ENCODE peak calls at places on chromosomes 2 and 18, in five cellular contexts. Z is left lung, E is cardiac muscle cell, Y is hepatocyte, V is ascending aorta. R is an unnamed sample.
A peak's percentile ranks its signal among the peaks of the same experiment; 100 is the strongest.

GRCh38 chr2:61419129-61419528 is 51.8 kb downstream of the USP34 start:
- DNase-seq in Z (no peak), E (no peak), Y (no peak), V (no peak), R (no peak)

GRCh38 chr2:103792039-103792438 is 1030.2 kb downstream of the TMEM182 start:
- DNase-seq in Z (no peak), E (no peak), Y (no peak), V (no peak), R (no peak)

GRCh38 chr2:237691908-237692600 is 64.7 kb downstream of the LRRFIP1 start:
- DNase-seq in Z (peak; percentile 98), E (peak; percentile 96), Y (peak; percentile 97), V (peak; percentile 96), R (peak; percentile 98)

GRCh38 chr2:143730155-143730949 is 601.1 kb downstream of the ARHGAP15 start:
- DNase-seq in Z (no peak), E (no peak), Y (no peak), V (no peak), R (no peak)

GRCh38 chr2:68556384-68556783 is 87.0 kb upstream of the PROKR1 start:
- DNase-seq in Z (no peak), E (no peak), Y (no peak), V (no peak), R (no peak)

GRCh38 chr2:70718736-70719135 is 49.3 kb downstream of the ADD2 start:
- DNase-seq in Z (no peak), E (no peak), Y (no peak), V (no peak), R (no peak)

GRCh38 chr2:112996635-112997034 is 8.6 kb upstream of the IL36A start:
- DNase-seq in Z (no peak), E (no peak), Y (no peak), V (no peak), R (no peak)

GRCh38 chr2:84865181-84865783 is 15.6 kb downstream of the TRABD2A start:
- DNase-seq in Z (no peak), E (no peak), Y (no peak), V (no peak), R (no peak)

DNA sequence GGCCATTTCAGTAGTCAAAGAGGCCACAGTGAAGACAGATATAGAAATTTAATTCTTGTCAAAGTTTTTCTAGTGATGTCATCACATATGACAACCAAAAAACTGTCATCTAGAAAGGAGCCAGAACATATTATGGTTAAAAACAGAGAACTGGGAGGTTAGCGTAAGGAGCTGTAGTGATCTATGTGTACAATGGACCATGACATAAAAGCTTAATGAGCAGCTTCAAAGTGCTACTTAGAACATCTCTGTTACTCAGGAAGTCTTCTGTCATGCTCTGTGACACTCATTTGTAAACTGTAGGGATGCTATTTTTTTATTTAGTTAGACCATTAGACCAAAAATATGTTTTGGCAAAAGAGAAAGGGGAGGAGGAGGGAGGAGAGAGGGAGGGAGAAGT is 57.3 kb downstream of the CMPK2 start:
- DNase-seq in Z (no peak), E (no peak), Y (no peak), V (no peak), R (no peak)
- TF ChIP-seq CTCF in Z (no peak), E (no peak), Y (no peak), V (no peak), R (no peak)

GRCh38 chr2:132416080-132416911 is at the start of gene GPR39:
- DNase-seq in Z (peak; percentile 89), E (peak; percentile 85), Y (peak; percentile 95), V (peak; percentile 77), R (peak; percentile 97)
- TF ChIP-seq CTCF in Z (no peak), E (no peak), Y (no peak), V (no peak), R (no peak)

GRCh38 chr2:35973132-35973736 is 382.3 kb upstream of the CRIM1 start:
- DNase-seq in Z (no peak), E (peak; percentile 46), Y (peak; percentile 49), V (no peak), R (peak; percentile 43)
- TF ChIP-seq CTCF in Z (peak; percentile 30), E (peak; percentile 33), Y (peak; percentile 56), V (peak; percentile 24), R (no peak)

GRCh38 chr2:172674034-172674967 is 61.3 kb upstream of the RAPGEF4 start:
- DNase-seq in Z (peak; percentile 44), E (peak; percentile 52), Y (peak; percentile 64), V (no peak), R (no peak)
- TF ChIP-seq CTCF in Z (peak; percentile 59), E (peak; percentile 84), Y (peak; percentile 67), V (peak; percentile 58), R (no peak)

DNA sequence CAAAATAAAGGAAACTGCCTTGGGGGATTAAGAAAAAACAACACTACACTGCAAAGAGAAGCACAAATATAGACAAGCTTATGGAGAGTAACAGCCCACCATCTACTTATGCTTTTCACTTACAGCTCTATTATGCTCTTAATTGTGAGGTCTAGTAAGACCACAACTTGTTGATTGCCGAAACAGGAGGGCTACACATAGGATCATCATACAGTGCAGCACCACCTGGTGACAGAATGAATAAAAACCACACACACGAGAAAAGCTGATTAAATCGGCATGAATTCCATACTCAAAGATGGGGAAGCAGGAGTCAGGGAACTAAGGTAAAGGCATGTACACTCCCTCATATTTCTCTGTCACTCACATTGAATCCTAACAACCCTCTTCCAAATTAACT is 259.2 kb downstream of the IKZF2 start:
- DNase-seq in Z (no peak), E (peak; percentile 29), Y (peak; percentile 18), V (no peak), R (no peak)
- TF ChIP-seq CTCF in Z (no peak), E (peak; percentile 55), Y (peak; percentile 44), V (no peak), R (no peak)

DNA sequence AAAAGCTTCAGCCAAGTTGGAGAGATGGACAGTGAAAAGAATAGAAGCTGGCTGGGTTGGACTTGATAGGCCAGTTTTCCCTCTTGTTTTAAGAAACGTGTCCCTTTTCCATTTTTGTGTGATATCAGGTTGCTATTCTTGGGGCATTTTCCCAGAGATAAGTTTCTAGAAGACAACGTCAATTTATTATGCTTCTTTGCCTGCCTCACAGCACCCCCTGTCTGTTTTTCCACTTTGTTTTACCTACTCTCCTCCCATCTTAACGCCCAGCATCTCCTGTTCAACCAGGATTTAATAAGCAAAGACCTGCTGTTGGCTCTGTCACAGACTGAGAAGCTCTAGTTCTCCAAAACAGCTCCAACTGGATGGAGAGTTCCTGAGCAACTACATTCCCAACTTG is 317.8 kb upstream of the ZNF521 start:
- DNase-seq in Z (no peak), E (no peak), Y (no peak), V (no peak), R (no peak)
- TF ChIP-seq CTCF in Z (no peak), E (no peak), Y (no peak), V (no peak), R (no peak)

GRCh38 chr2:65638438-65638837 is 206.0 kb upstream of the SPRED2 start:
- DNase-seq in Z (no peak), E (no peak), Y (no peak), V (no peak), R (peak; percentile 11)
- TF ChIP-seq CTCF in Z (no peak), E (no peak), Y (peak; percentile 5), V (no peak), R (peak; percentile 18)

GRCh38 chr2:163610817-163611556 is 124.8 kb downstream of the FIGN start:
- DNase-seq in Z (no peak), E (no peak), Y (peak; percentile 26), V (no peak), R (peak; percentile 43)
- TF ChIP-seq CTCF in Z (no peak), E (no peak), Y (peak; percentile 30), V (no peak), R (no peak)

GRCh38 chr18:37484893-37485834 is 80.4 kb downstream of the CELF4 start:
- DNase-seq in Z (no peak), E (peak; percentile 70), Y (peak; percentile 83), V (no peak), R (peak; percentile 45)
- TF ChIP-seq CTCF in Z (no peak), E (peak; percentile 29), Y (peak; percentile 43), V (no peak), R (no peak)

R was measured in Calu3.